ENCODE peak calls at places on chromosomes 4 and X, in eight cellular contexts. F is breast epithelium, K is HCT116, J is esophagus squamous epithelium, L is right lobe of liver, P is upper lobe of left lung, E is H1, Z is endothelial cell of umbilical vein. T is an unnamed sample.

GRCh38 chrX:81489987-81490386 is 288.1 kb downstream of the SH3BGRL start:
- DNase-seq in E (no peak), F (no peak), J (no peak), Z (no peak), P (no peak), L (no peak), K (no peak), T (no peak)

GRCh38 chr4:15702941-15703403 is at the start of gene BST1:
- DNase-seq in J (no peak), L (peak; percentile 68), E (no peak), F (peak; percentile 56), P (peak; percentile 83), Z (peak; percentile 52), K (no peak), T (peak; percentile 13)

GRCh38 chr4:159105063-159105414 is 2.2 kb downstream of the RAPGEF2 start:
- DNase-seq in L (no peak), P (no peak), K (no peak), Z (peak; percentile 74), J (no peak), E (no peak), F (no peak), T (no peak)

GRCh38 chr4:40241936-40242590 is 45.2 kb downstream of the RHOH start:
- DNase-seq in J (no peak), K (no peak), P (no peak), L (no peak), Z (no peak), F (no peak), E (no peak), T (no peak)

GRCh38 chrX:47321978-47322377 is 48.4 kb upstream of the ZNF157 start:
- DNase-seq in Z (no peak), K (no peak), F (no peak), J (no peak), P (peak; percentile 12), L (no peak), E (peak; percentile 29), T (no peak)

GRCh38 chrX:25079020-25079419 is 63.3 kb upstream of the ARX start:
- DNase-seq in Z (no peak), P (no peak), K (no peak), F (no peak), J (no peak), L (no peak), E (no peak), T (no peak)

GRCh38 chr4:168805341-168805740 is 204.7 kb downstream of the CBR4 start:
- DNase-seq in Z (no peak), J (no peak), L (no peak), F (no peak), P (no peak), K (no peak), E (no peak), T (no peak)

GRCh38 chrX:48897157-48897620 is 379 bp downstream of the TIMM17B start:
- DNase-seq in K (peak; percentile 70), L (peak; percentile 85), F (peak; percentile 85), E (no peak), J (no peak), P (peak; percentile 84), Z (peak; percentile 76), T (peak; percentile 76)

GRCh38 chr4:20362148-20362547 is 110.4 kb downstream of the SLIT2 start:
- DNase-seq in E (no peak), L (no peak), K (no peak), F (no peak), Z (no peak), P (no peak), J (no peak), T (no peak)

GRCh38 chr4:993111-994029 is at the start of gene SLC26A1:
- DNase-seq in Z (no peak), J (no peak), L (peak; percentile 83), F (no peak), P (no peak), E (no peak), K (no peak), T (no peak)

GRCh38 chrX:7120578-7121219 is 26.8 kb upstream of the STS start:
- DNase-seq in P (no peak), L (no peak), F (no peak), K (no peak), Z (peak; percentile 76), J (no peak), E (no peak), T (peak; percentile 33)

GRCh38 chrX:137051978-137052640 is 18.3 kb upstream of the GPR101 start:
- DNase-seq in P (peak; percentile 47), F (no peak), K (peak; percentile 12), Z (peak; percentile 41), J (no peak), E (no peak), L (peak; percentile 66), T (peak; percentile 6)

DNA sequence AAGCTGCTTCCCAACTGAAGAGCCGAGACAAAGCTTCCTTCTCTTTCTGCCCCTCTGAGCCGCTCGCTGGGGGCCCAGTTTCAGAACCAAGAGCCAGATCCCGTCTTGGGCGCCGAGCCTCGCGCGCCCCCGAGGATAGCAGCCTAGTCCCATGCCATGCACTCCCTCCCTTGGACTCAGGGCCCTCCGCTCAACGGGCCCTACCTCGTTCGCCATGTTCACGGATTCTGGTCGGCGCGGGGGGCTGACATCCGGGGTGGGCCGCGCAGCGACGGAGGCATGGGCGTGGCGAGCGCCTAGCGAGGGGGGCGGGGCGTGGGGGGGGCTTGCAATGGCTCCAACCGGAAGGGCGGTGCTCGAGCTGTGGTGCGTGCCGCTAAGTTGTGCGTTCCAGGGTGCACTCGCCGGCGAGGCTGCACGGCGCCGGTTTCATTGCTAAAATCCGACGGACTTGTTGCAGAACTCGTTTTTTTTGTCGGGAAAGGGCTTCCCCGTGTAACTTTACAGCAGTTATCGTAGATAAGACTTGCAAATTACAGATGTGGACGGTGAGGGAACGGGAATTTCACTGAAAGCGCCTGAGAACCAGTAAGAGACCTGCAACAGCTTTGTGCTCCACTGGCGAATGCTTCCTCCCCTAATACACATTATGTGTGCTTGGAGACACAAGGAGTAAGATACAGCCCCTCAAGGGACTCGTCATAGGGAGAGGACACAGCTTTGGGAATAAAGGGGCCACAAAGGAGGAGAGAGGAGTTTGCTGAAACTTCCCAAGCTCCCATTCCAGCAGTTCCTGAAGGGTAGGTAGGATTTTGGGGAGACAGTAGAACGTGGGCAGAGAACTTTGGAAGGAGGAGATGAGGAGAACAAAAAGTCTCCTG is at the start of gene ADH5:
- DNase-seq in J (peak; percentile 60), Z (peak; percentile 72), K (peak; percentile 76), L (peak; percentile 88), P (peak; percentile 91), E (peak; percentile 44), F (peak; percentile 87), T (peak; percentile 88)
- TF ChIP-seq POLR2A in J (no peak), Z (peak; percentile 91), K (peak; percentile 97), L (peak; percentile 85), P (peak; percentile 89), E (peak; percentile 92), F (no peak), T (peak; percentile 81)

GRCh38 chr4:38009421-38009820 is 49.2 kb downstream of the PTTG2 start:
- DNase-seq in K (no peak), E (no peak), L (no peak), F (no peak), P (no peak), Z (no peak), J (no peak), T (no peak)

GRCh38 chr4:38009949-38010348 is 49.8 kb downstream of the PTTG2 start:
- DNase-seq in J (no peak), K (no peak), L (no peak), Z (no peak), E (no peak), F (no peak), P (no peak), T (no peak)

GRCh38 chr4:38013461-38014366 is 53.5 kb downstream of the PTTG2 start:
- DNase-seq in F (no peak), L (peak; percentile 49), E (no peak), Z (no peak), P (peak; percentile 31), J (no peak), K (peak; percentile 31), T (no peak)

GRCh38 chr4:38014421-38014852 is 54.2 kb downstream of the PTTG2 start:
- DNase-seq in J (no peak), Z (no peak), P (no peak), L (no peak), K (no peak), F (no peak), E (no peak), T (no peak)

GRCh38 chr4:38011484-38012162 is 51.4 kb downstream of the PTTG2 start:
- DNase-seq in K (no peak), Z (no peak), P (no peak), F (no peak), L (no peak), J (no peak), E (no peak), T (no peak)
- H3K9me3 ChIP-seq in K (no peaks in the 10 kb centered on the region), Z (no peaks in the 10 kb centered on the region), P (no peaks in the 10 kb centered on the region), F (no peaks in the 10 kb centered on the region), L (no peaks in the 10 kb centered on the region), J (no peaks in the 10 kb centered on the region), E (no peaks in the 10 kb centered on the region), T (no peaks in the 10 kb centered on the region)

DNA sequence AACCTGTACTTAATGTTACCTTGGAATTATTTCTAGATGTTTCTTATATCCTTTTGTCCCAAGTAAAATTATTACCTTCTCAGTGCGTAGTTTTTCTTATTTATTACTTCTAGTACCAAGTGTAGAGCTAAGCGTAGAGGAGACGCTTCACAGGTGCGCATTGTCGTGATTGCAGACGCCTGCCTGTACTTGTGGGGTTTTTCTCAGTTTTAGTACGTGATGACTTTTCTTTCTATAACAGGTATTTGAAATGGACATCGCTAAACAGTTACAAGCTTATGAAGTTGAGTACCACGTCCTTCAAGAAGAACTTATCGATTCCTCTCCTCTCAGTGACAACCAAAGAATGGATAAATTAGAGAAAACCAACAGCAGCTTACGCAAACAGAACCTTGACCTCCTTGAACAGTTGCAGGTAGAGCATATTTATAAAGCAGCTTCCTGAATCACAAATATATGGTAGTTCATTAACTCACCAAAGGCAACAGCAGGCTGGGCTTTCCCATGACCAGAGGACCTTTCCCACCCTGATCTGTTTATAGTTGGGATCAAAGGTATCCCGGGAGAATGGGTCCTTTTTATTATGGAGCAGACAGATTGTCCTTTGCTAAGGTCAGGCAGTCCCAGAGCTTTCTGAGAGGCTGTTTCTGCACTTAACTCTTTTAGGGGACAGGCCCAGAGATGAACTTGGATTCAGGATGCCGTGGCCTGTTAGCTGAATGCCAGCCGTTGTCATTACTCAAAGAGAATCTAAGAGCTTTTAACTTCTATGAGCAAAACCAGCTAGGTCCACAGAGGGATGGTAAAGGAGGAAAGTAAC is 172.9 kb downstream of the PTTG2 start:
- DNase-seq in E (no peak), F (no peak), L (no peak), K (no peak), J (no peak), Z (no peak), P (no peak), T (no peak)
- H3K4me3 ChIP-seq in E (no peak overlapping the region), F (no peak overlapping the region), L (no peak overlapping the region), K (no peak overlapping the region), J (no peak overlapping the region), Z (no peak overlapping the region), P (no peak overlapping the region), T (no peak overlapping the region)

DNA sequence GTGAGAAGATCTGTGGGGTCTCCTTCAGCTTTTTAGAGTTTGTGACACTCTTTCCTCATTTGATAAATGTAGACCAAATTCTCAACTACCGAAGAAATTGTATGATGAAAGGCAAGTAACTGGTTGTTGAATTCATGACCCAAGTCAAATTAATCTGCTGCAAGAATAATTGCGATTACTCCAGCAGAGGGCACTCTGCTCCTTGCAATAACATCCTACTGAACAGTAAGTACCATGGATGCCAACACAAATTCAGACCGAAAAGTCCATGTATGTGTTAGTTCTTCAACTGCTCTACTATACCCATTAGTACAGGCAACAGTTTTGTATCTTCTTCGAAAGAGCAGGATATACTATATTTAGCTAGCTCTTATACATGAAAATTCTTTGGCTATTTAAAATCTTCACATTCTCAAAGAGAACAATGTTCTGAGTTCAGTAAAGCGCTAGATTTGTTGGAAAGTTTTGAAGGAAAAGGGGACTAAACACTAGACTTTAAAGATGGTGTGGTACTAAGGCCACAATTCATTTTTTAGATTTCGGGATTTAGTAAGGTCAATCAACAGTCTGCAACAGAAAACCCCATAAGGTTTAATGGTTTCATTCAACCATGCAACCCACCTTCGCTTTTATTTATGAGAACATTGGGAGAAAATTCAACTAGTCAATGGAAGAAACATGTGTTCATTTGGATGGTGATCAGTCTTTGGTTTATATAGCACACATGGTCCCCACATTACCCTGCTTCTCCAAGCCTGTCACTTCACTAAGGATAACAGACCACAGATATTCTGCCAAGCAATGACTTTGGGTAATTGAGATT is 105.4 kb upstream of the TBC1D9 start:
- DNase-seq in J (no peak), P (peak; percentile 64), K (peak; percentile 74), Z (peak; percentile 79), E (peak; percentile 36), L (no peak), F (no peak), T (peak; percentile 81)
- TF ChIP-seq POLR2A in J (no peak), P (no peak), K (no peak), Z (no peak), E (no peak), L (no peak), F (no peak), T (no peak)

T was measured in prostate gland.